ENCODE peak calls at places on chromosomes 3 and 15, in ten cellular contexts. Q is stimulated activated CD4-positive, alpha-beta T cell treated with anti-CD3 and anti-CD28 coated beads, Interleukin-2, amount 100 ng/mL, for 24 hours; Z is colonic mucosa; D is activated CD4-positive, alpha-beta T cell treated with anti-CD3 and anti-CD28 coated beads for 36 hours; Y is kidney tubule cell; A is stimulated activated CD8-positive, alpha-beta memory T cell treated with anti-CD3 and anti-CD28 coated beads, Interleukin-15, amount 100 ng/mL, for 1 hour; R is anterior cingulate cortex; X is CD4-positive, CD25-positive, alpha-beta regulatory T cell; B is activated T-cell treated with anti-CD3 and anti-CD28 coated beads for 48 hours; J is HL-60. H is an unnamed sample.
A peak's percentile ranks its signal among the peaks of the same experiment; 100 is the strongest.

GRCh38 chr3:114310701-114311100 is 16.9 kb downstream of the TIGIT start:
- DNase-seq in Q (no peak), Z (no peak), D (no peak), Y (peak; percentile 64), A (no peak), R (no peak), X (no peak), B (no peak), J (no peak), H (no peak)

GRCh38 chr3:144229973-144230372 is 258.4 kb downstream of the DIPK2A start:
- DNase-seq in Q (no peak), Z (no peak), D (no peak), Y (no peak), A (no peak), R (no peak), X (no peak), B (no peak), J (no peak), H (no peak)

GRCh38 chr15:96296264-96296663 is 34.2 kb upstream of the NR2F2 start:
- DNase-seq in Q (no peak), Z (no peak), D (no peak), Y (peak; percentile 67), A (no peak), R (no peak), X (no peak), B (no peak), J (no peak), H (no peak)

GRCh38 chr3:8301977-8302589 is 199.5 kb upstream of the LMCD1 start:
- DNase-seq in Q (no peak), Z (no peak), D (no peak), Y (peak; percentile 62), A (no peak), R (no peak), X (peak; percentile 67), B (no peak), J (no peak), H (no peak)

GRCh38 chr15:75659928-75660645 is 12.4 kb downstream of the SNX33 start:
- DNase-seq in Q (no peak), Z (no peak), D (no peak), Y (no peak), A (no peak), R (no peak), X (no peak), B (no peak), J (no peak), H (no peak)

GRCh38 chr3:113626513-113627371 is 69.7 kb downstream of the USF3 start:
- DNase-seq in Q (no peak), Z (peak; percentile 59), D (peak; percentile 39), Y (peak; percentile 62), A (no peak), R (peak; percentile 16), X (peak; percentile 18), B (no peak), J (peak; percentile 36), H (peak; percentile 34)

GRCh38 chr3:170560296-170560695 is 25.6 kb downstream of the SLC7A14 start:
- DNase-seq in Q (no peak), Z (no peak), D (no peak), Y (no peak), A (no peak), R (no peak), X (no peak), B (no peak), J (peak; percentile 14), H (no peak)

GRCh38 chr3:122215592-122216298 is 32.3 kb downstream of the CASR start:
- DNase-seq in Q (no peak), Z (no peak), D (no peak), Y (peak; percentile 6), A (no peak), R (no peak), X (no peak), B (no peak), J (no peak), H (no peak)

GRCh38 chr3:40631341-40631995 is 106.7 kb downstream of the ZNF621 start:
- DNase-seq in Q (no peak), Z (peak; percentile 33), D (no peak), Y (no peak), A (no peak), R (no peak), X (no peak), B (no peak), J (no peak), H (peak; percentile 55)

GRCh38 chr3:71559021-71559420 is 24.5 kb downstream of the FOXP1 start:
- DNase-seq in Q (no peak), Z (no peak), D (no peak), Y (no peak), A (no peak), R (no peak), X (no peak), B (no peak), J (no peak), H (no peak)

GRCh38 chr3:27905625-27906024 is 183.5 kb upstream of the EOMES start:
- DNase-seq in Q (no peak), Z (no peak), D (peak; percentile 15), Y (no peak), A (no peak), R (no peak), X (no peak), B (no peak), J (no peak), H (no peak)

H was measured in prostate gland.